ENCODE peak calls at places on chromosomes 1 and 21, in seven cellular contexts. V, K, E, L, N, D and W are unnamed samples.

GRCh38 chr1:224170748-224171478 is 12.1 kb upstream of the DEGS1 start:
- DNase-seq in V (no peak), K (no peak), E (peak), L (no peak), N (peak), D (no peak), W (no peak)

GRCh38 chr1:107817909-107818308 is 147.1 kb downstream of the VAV3 start:
- DNase-seq in V (no peak), K (no peak), E (no peak), L (no peak), N (no peak), D (no peak), W (no peak)

GRCh38 chr21:16578912-16579311 is 849.1 kb downstream of the USP25 start:
- DNase-seq in V (no peak), K (no peak), E (no peak), L (no peak), N (no peak), D (no peak), W (no peak)

GRCh38 chr1:162680419-162681126 is 48.3 kb downstream of the DDR2 start:
- DNase-seq in V (no peak), K (no peak), E (no peak), L (no peak), N (peak), D (no peak), W (no peak)

GRCh38 chr1:211698161-211699026 is 23.0 kb upstream of the NEK2 start:
- DNase-seq in V (peak), K (no peak), E (peak), L (peak), N (peak), D (peak), W (no peak)

GRCh38 chr1:7810395-7810794 is 26.3 kb downstream of the PER3 start:
- DNase-seq in V (no peak), K (no peak), E (no peak), L (no peak), N (peak), D (no peak), W (peak)

GRCh38 chr1:115668579-115668978 is 26.8 kb downstream of the VANGL1 start:
- DNase-seq in V (no peak), K (no peak), E (no peak), L (no peak), N (peak), D (no peak), W (no peak)

GRCh38 chr1:30523055-30524020 is 200.0 kb downstream of the MATN1 start:
- DNase-seq in V (no peak), K (peak), E (no peak), L (no peak), N (peak), D (no peak), W (no peak)

GRCh38 chr1:59549903-59550302 is 253.0 kb downstream of the FGGY start:
- DNase-seq in V (no peak), K (peak), E (no peak), L (no peak), N (peak), D (no peak), W (no peak)

GRCh38 chr21:35457097-35457496 is 408.0 kb upstream of the RUNX1 start:
- DNase-seq in V (no peak), K (no peak), E (no peak), L (no peak), N (no peak), D (no peak), W (no peak)

GRCh38 chr1:109754738-109755137 is 9.0 kb downstream of the EPS8L3 start:
- DNase-seq in V (no peak), K (no peak), E (no peak), L (no peak), N (no peak), D (no peak), W (no peak)

GRCh38 chr1:99527078-99527477 is 118.8 kb upstream of the PALMD start:
- DNase-seq in V (no peak), K (no peak), E (no peak), L (no peak), N (peak), D (peak), W (no peak)

GRCh38 chr1:210332719-210333398 is 4.2 kb downstream of the HHAT start:
- DNase-seq in V (peak), K (no peak), E (no peak), L (no peak), N (no peak), D (no peak), W (no peak)

GRCh38 chr1:107572674-107573205 is 392.2 kb downstream of the VAV3 start:
- DNase-seq in V (no peak), K (peak), E (no peak), L (no peak), N (peak), D (peak), W (no peak)

GRCh38 chr1:156608981-156609380 is 7.7 kb upstream of the GPATCH4 start:
- DNase-seq in V (peak), K (no peak), E (peak), L (no peak), N (no peak), D (peak), W (no peak)

GRCh38 chr21:35095859-35096291 is 46.8 kb upstream of the RUNX1 start:
- DNase-seq in V (no peak), K (peak), E (no peak), L (no peak), N (no peak), D (no peak), W (no peak)

GRCh38 chr1:63632110-63632509 is 38.9 kb downstream of the PGM1 start:
- DNase-seq in V (no peak), K (no peak), E (no peak), L (no peak), N (no peak), D (no peak), W (no peak)

GRCh38 chr1:55363261-55363660 is 148.1 kb upstream of the USP24 start:
- DNase-seq in V (no peak), K (no peak), E (no peak), L (no peak), N (peak), D (no peak), W (no peak)

GRCh38 chr1:43833013-43833412 is 100.6 kb upstream of the ARTN start:
- DNase-seq in V (no peak), K (no peak), E (no peak), L (no peak), N (no peak), D (no peak), W (no peak)

GRCh38 chr1:33168556-33169289 is 13.1 kb downstream of the TRIM62 start:
- DNase-seq in V (no peak), K (no peak), E (no peak), L (no peak), N (no peak), D (no peak), W (no peak)

GRCh38 chr1:21815724-21816311 is 3.8 kb downstream of the LDLRAD2 start:
- DNase-seq in V (no peak), K (no peak), E (no peak), L (no peak), N (no peak), D (no peak), W (no peak)

GRCh38 chr1:41537788-41538351 is 53.4 kb upstream of the EDN2 start:
- DNase-seq in V (peak), K (peak), E (no peak), L (no peak), N (peak), D (no peak), W (no peak)

GRCh38 chr1:178048426-178048825 is 45.5 kb upstream of the RASAL2 start:
- DNase-seq in V (no peak), K (no peak), E (no peak), L (no peak), N (peak), D (no peak), W (no peak)

GRCh38 chr1:169563019-169563615 is 23.2 kb downstream of the F5 start:
- DNase-seq in V (no peak), K (no peak), E (no peak), L (no peak), N (no peak), D (no peak), W (no peak)

GRCh38 chr1:109250454-109251276 is 1.3 kb downstream of the CELSR2 start:
- DNase-seq in V (no peak), K (no peak), E (no peak), L (no peak), N (no peak), D (no peak), W (no peak)

GRCh38 chr1:230793463-230793745 is 46.2 kb downstream of the CAPN9 start:
- DNase-seq in V (no peak), K (no peak), E (no peak), L (no peak), N (no peak), D (no peak), W (no peak)